ENCODE peak calls at places on chromosomes 6 and 20, in eight cellular contexts. T is endothelial cell; F is nephron progenitor cell; B is glutamatergic neuron; D is GM13977; Q is CD4-positive, alpha-beta T cell; E is Calu3; X is progenitor cell of endocrine pancreas. Y is an unnamed sample.

GRCh38 chr6:135506270-135506997 is 8.9 kb upstream of the AHI1 start:
- DNase-seq in T (no peak), F (no peak), B (no peak), D (peak), Q (no peak), E (peak), X (no peak), Y (peak)

GRCh38 chr6:137415127-137415833 is 78.9 kb downstream of the OLIG3 start:
- DNase-seq in T (peak), F (peak), B (peak), D (peak), Q (peak), E (peak), X (peak), Y (peak)

GRCh38 chr6:87656857-87657256 is 45.2 kb downstream of the AKIRIN2 start:
- DNase-seq in T (no peak), F (no peak), B (no peak), D (no peak), Q (no peak), E (no peak), X (no peak), Y (no peak)

GRCh38 chr6:155142902-155143609 is 120.8 kb upstream of the CLDN20 start:
- DNase-seq in T (no peak), F (no peak), B (no peak), D (peak), Q (no peak), E (no peak), X (no peak), Y (no peak)

GRCh38 chr20:50111120-50111828 is 1.7 kb downstream of the UBE2V1 start:
- DNase-seq in T (no peak), F (no peak), B (no peak), D (no peak), Q (no peak), E (no peak), X (no peak), Y (no peak)

GRCh38 chr20:44566018-44566417 is 16.4 kb upstream of the PKIG start:
- DNase-seq in T (no peak), F (no peak), B (no peak), D (no peak), Q (no peak), E (no peak), X (no peak), Y (no peak)

GRCh38 chr6:78831492-78831891 is 35.9 kb upstream of the IRAK1BP1 start:
- DNase-seq in T (no peak), F (no peak), B (no peak), D (no peak), Q (no peak), E (no peak), X (no peak), Y (no peak)

GRCh38 chr6:17972074-17972966 is 15.1 kb downstream of the KIF13A start:
- DNase-seq in T (no peak), F (no peak), B (no peak), D (no peak), Q (no peak), E (no peak), X (no peak), Y (no peak)

GRCh38 chr6:117540670-117541069 is 58.2 kb downstream of the DCBLD1 start:
- DNase-seq in T (no peak), F (no peak), B (no peak), D (no peak), Q (no peak), E (no peak), X (no peak), Y (no peak)

GRCh38 chr20:1803216-1804128 is 91.7 kb upstream of the SIRPA start:
- DNase-seq in T (peak), F (peak), B (peak), D (peak), Q (no peak), E (no peak), X (peak), Y (peak)

GRCh38 chr6:170476360-170476759 is 76.7 kb downstream of the PSMB1 start:
- DNase-seq in T (no peak), F (no peak), B (no peak), D (peak), Q (no peak), E (no peak), X (no peak), Y (no peak)

GRCh38 chr20:23126281-23127061 is 40.3 kb upstream of the CD93 start:
- DNase-seq in T (no peak), F (no peak), B (no peak), D (no peak), Q (no peak), E (no peak), X (no peak), Y (no peak)

GRCh38 chr6:50091641-50092040 is 41.9 kb upstream of the DEFB112 start:
- DNase-seq in T (no peak), F (no peak), B (no peak), D (no peak), Q (no peak), E (no peak), X (no peak), Y (no peak)

GRCh38 chr20:39263076-39263475 is 300.9 kb downstream of the DHX35 start:
- DNase-seq in T (no peak), F (no peak), B (no peak), D (no peak), Q (no peak), E (no peak), X (no peak), Y (no peak)

GRCh38 chr20:18728867-18729224 is 84.7 kb upstream of the SCP2D1 start:
- DNase-seq in T (no peak), F (no peak), B (no peak), D (no peak), Q (no peak), E (no peak), X (no peak), Y (no peak)

GRCh38 chr6:13653296-13653695 is 38.2 kb downstream of the NOL7 start:
- DNase-seq in T (no peak), F (no peak), B (no peak), D (no peak), Q (no peak), E (no peak), X (no peak), Y (no peak)

GRCh38 chr20:54167909-54168872 is 5.6 kb downstream of the CYP24A1 start:
- DNase-seq in T (no peak), F (no peak), B (no peak), D (no peak), Q (no peak), E (peak), X (no peak), Y (no peak)

GRCh38 chr6:11224252-11224965 is 8.1 kb downstream of the NEDD9 start:
- DNase-seq in T (no peak), F (no peak), B (no peak), D (peak), Q (no peak), E (no peak), X (no peak), Y (no peak)

GRCh38 chr20:57404419-57405072 is 13.3 kb downstream of the RBM38 start:
- DNase-seq in T (no peak), F (no peak), B (no peak), D (no peak), Q (no peak), E (no peak), X (no peak), Y (no peak)

GRCh38 chr6:15132854-15133670 is 112.8 kb upstream of the JARID2 start:
- DNase-seq in T (no peak), F (no peak), B (no peak), D (no peak), Q (no peak), E (no peak), X (no peak), Y (no peak)

GRCh38 chr20:49685809-49686208 is 27.9 kb downstream of the B4GALT5 start:
- DNase-seq in T (no peak), F (no peak), B (no peak), D (no peak), Q (no peak), E (no peak), X (no peak), Y (no peak)

GRCh38 chr6:137216875-137217553 is 2.2 kb downstream of the IFNGR1 start:
- DNase-seq in T (no peak), F (no peak), B (no peak), D (no peak), Q (no peak), E (peak), X (no peak), Y (no peak)

GRCh38 chr6:43286456-43286994 is 11.5 kb upstream of the SLC22A7 start:
- DNase-seq in T (no peak), F (no peak), B (no peak), D (no peak), Q (no peak), E (no peak), X (no peak), Y (no peak)

GRCh38 chr20:2955257-2955950 is 82.1 kb downstream of the PTPRA start:
- DNase-seq in T (no peak), F (no peak), B (no peak), D (peak), Q (no peak), E (no peak), X (no peak), Y (peak)

GRCh38 chr20:33945391-33946079 is 48.2 kb upstream of the RALY start:
- DNase-seq in T (no peak), F (no peak), B (no peak), D (no peak), Q (no peak), E (no peak), X (no peak), Y (no peak)

GRCh38 chr20:52130406-52130805 is 61.2 kb downstream of the ZFP64 start:
- DNase-seq in T (no peak), F (no peak), B (no peak), D (no peak), Q (no peak), E (no peak), X (no peak), Y (no peak)

GRCh38 chr6:12635813-12636212 is 80.8 kb upstream of the PHACTR1 start:
- DNase-seq in T (no peak), F (no peak), B (no peak), D (no peak), Q (no peak), E (no peak), X (no peak), Y (no peak)

GRCh38 chr20:38231786-38232130 is 28.8 kb downstream of the KIAA1755 start:
- DNase-seq in T (no peak), F (no peak), B (no peak), D (no peak), Q (no peak), E (no peak), X (no peak), Y (no peak)

GRCh38 chr6:107871981-107872380 is 47.9 kb upstream of the SCML4 start:
- DNase-seq in T (no peak), F (no peak), B (no peak), D (no peak), Q (no peak), E (no peak), X (no peak), Y (no peak)

GRCh38 chr6:31420546-31420945 is 17.2 kb downstream of the MICA start:
- DNase-seq in T (no peak), F (no peak), B (no peak), D (no peak), Q (no peak), E (no peak), X (no peak), Y (no peak)

GRCh38 chr20:63829598-63829942 is 1.5 kb downstream of the ZBTB46 start:
- DNase-seq in T (no peak), F (no peak), B (no peak), D (peak), Q (no peak), E (no peak), X (no peak), Y (no peak)

GRCh38 chr20:58639182-58640146 is 11.6 kb upstream of the STX16 start:
- DNase-seq in T (no peak), F (no peak), B (peak), D (no peak), Q (no peak), E (no peak), X (no peak), Y (no peak)

GRCh38 chr6:111804627-111805235 is 68.5 kb downstream of the FYN start:
- DNase-seq in T (no peak), F (no peak), B (no peak), D (peak), Q (peak), E (no peak), X (no peak), Y (peak)

GRCh38 chr6:148972481-148972880 is 225.7 kb downstream of the UST start:
- DNase-seq in T (peak), F (peak), B (peak), D (peak), Q (peak), E (peak), X (peak), Y (peak)

GRCh38 chr20:2849529-2849928 is 9.0 kb downstream of the VPS16 start:
- DNase-seq in T (no peak), F (no peak), B (no peak), D (no peak), Q (no peak), E (no peak), X (no peak), Y (no peak)

GRCh38 chr6:100186552-100186951 is 192.5 kb upstream of the MCHR2 start:
- DNase-seq in T (no peak), F (no peak), B (no peak), D (no peak), Q (no peak), E (no peak), X (no peak), Y (no peak)

GRCh38 chr6:50849781-50850180 is 31.1 kb downstream of the TFAP2B start:
- DNase-seq in T (no peak), F (no peak), B (no peak), D (no peak), Q (no peak), E (no peak), X (no peak), Y (no peak)

GRCh38 chr20:32784369-32785080 is 22.3 kb downstream of the DNMT3B start:
- DNase-seq in T (no peak), F (no peak), B (no peak), D (no peak), Q (no peak), E (no peak), X (no peak), Y (no peak)
- TF ChIP-seq CTCF in T (no peak), F (no peak), B (no peak), D (no peak), Q (no peak), E (no peak), X (no peak), Y (no peak)

GRCh38 chr6:160041608-160042007 is 72.7 kb downstream of the IGF2R start:
- DNase-seq in T (no peak), F (no peak), B (no peak), D (no peak), Q (no peak), E (peak), X (no peak), Y (no peak)
- TF ChIP-seq CTCF in T (no peak), F (no peak), B (no peak), D (no peak), Q (no peak), E (no peak), X (no peak), Y (no peak)

GRCh38 chr6:35629876-35630378 is 58.8 kb downstream of the FKBP5 start:
- DNase-seq in T (no peak), F (no peak), B (no peak), D (no peak), Q (no peak), E (no peak), X (no peak), Y (no peak)

GRCh38 chr6:35622283-35622682 is 66.4 kb downstream of the FKBP5 start:
- DNase-seq in T (no peak), F (no peak), B (no peak), D (no peak), Q (no peak), E (no peak), X (no peak), Y (no peak)

GRCh38 chr6:35620706-35621105 is 68.0 kb downstream of the FKBP5 start:
- DNase-seq in T (no peak), F (no peak), B (no peak), D (no peak), Q (no peak), E (no peak), X (no peak), Y (no peak)

GRCh38 chr6:35624341-35625070 is 64.2 kb downstream of the FKBP5 start:
- DNase-seq in T (no peak), F (no peak), B (no peak), D (no peak), Q (no peak), E (no peak), X (no peak), Y (no peak)
- TF ChIP-seq CTCF in T (no peak), F (no peak), B (no peak), D (no peak), Q (peak), E (no peak), X (peak), Y (no peak)

GRCh38 chr6:37698264-37699137 is 818 bp upstream of the MDGA1 start:
- DNase-seq in T (peak), F (peak), B (peak), D (peak), Q (peak), E (peak), X (peak), Y (peak)
- TF ChIP-seq CTCF in T (no peak), F (no peak), B (no peak), D (peak), Q (no peak), E (no peak), X (peak), Y (no peak)

GRCh38 chr6:73285674-73286283 is 22.8 kb upstream of the KHDC1 start:
- DNase-seq in T (peak), F (no peak), B (no peak), D (no peak), Q (no peak), E (no peak), X (no peak), Y (no peak)
- TF ChIP-seq CTCF in T (no peak), F (peak), B (no peak), D (peak), Q (no peak), E (no peak), X (peak), Y (peak)

DNA sequence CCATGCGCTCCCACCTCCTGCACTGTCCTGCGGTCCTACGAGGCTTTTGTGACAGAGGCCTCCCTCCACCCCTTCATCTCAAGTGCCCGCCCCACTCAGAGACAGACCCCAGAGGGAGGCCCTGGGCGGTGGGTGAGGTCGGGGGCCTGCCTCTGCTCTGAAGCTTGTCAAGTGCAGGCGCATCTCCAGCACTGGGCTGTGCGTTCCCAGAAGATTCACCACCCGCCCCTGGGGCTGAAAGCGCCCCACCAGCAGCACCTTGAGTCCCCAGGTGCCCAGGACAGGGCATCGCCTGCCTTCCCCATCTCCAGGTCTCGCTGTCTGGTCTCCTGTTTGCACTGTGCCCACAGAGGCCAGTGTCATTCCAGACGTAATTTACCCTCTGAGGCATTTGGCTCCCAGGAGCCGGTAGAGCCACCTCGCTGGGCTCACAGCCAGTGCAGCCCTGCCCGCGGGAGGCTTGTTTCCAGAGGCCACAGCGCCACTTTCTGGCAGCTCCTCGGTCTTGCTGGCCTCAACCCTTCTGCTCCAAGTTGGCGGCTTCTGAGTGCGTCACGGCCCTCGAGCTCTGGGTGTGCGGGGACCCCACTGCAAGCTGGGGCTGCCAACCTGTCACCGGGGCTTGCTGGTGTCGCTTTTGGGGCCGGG is 191.1 kb downstream of the TAF4 start:
- DNase-seq in T (peak), F (peak), B (peak), D (no peak), Q (no peak), E (peak), X (no peak), Y (no peak)
- TF ChIP-seq CTCF in T (no peak), F (peak), B (no peak), D (no peak), Q (no peak), E (no peak), X (no peak), Y (no peak)

Y was measured in GM10248.